ENCODE peak calls at places on chromosomes 5 and 9, in nine cellular contexts. Z is D721Med, G is HFFc6, H is bronchial epithelial cell, I is testis, U is body of pancreas, R is BE2C, L is GM20000, Y is neural crest cell. E is an unnamed sample.
A peak's percentile ranks its signal among the peaks of the same experiment; 100 is the strongest.

GRCh38 chr9:126443144-126443543 is 116.5 kb downstream of the MVB12B start:
- DNase-seq in Y (no peak), U (no peak), R (no peak), L (no peak), Z (no peak), H (no peak), G (no peak), I (no peak), E (no peak)

GRCh38 chr5:7754997-7755596 is 95.8 kb downstream of the CFAP90 start:
- DNase-seq in R (peak; percentile 76), H (peak; percentile 49), U (peak; percentile 50), G (peak; percentile 12), Z (peak; percentile 25), I (peak; percentile 85), Y (peak; percentile 67), L (peak; percentile 65), E (peak; percentile 71)

GRCh38 chr5:82991678-82992323 is 85.4 kb downstream of the TMEM167A start:
- DNase-seq in G (no peak), Y (no peak), L (no peak), R (no peak), U (no peak), H (peak; percentile 90), I (no peak), Z (no peak), E (no peak)

GRCh38 chr9:18208166-18209059 is 265.5 kb upstream of the ADAMTSL1 start:
- DNase-seq in I (peak; percentile 82), H (peak; percentile 73), L (no peak), Z (no peak), Y (peak; percentile 58), R (peak; percentile 18), U (peak; percentile 45), G (peak; percentile 19), E (peak; percentile 52)

GRCh38 chr5:134594336-134594735 is 38.3 kb downstream of the SAR1B start:
- DNase-seq in R (no peak), H (no peak), G (no peak), Y (no peak), I (no peak), U (no peak), Z (no peak), L (no peak), E (no peak)

GRCh38 chr5:1468629-1469527 is 23.6 kb upstream of the SLC6A3 start:
- DNase-seq in L (no peak), U (no peak), I (no peak), H (no peak), Z (no peak), R (peak; percentile 10), G (no peak), Y (no peak), E (no peak)

GRCh38 chr9:79431019-79431679 is 140.6 kb upstream of the TLE4 start:
- DNase-seq in Y (no peak), U (no peak), H (no peak), R (no peak), Z (no peak), I (no peak), L (no peak), G (no peak), E (no peak)

GRCh38 chr5:91925249-91925648 is 542.1 kb upstream of the ARRDC3 start:
- DNase-seq in Z (no peak), G (no peak), I (no peak), Y (no peak), U (no peak), R (no peak), H (no peak), L (no peak), E (no peak)

GRCh38 chr5:133933169-133933509 is 35.3 kb downstream of the C5orf15 start:
- DNase-seq in H (no peak), I (no peak), G (no peak), R (no peak), L (no peak), Z (no peak), U (no peak), Y (no peak), E (no peak)

GRCh38 chr5:55546991-55547390 is 12.2 kb upstream of the PLPP1 start:
- DNase-seq in G (no peak), R (no peak), U (peak; percentile 41), Y (no peak), I (no peak), H (no peak), Z (no peak), L (no peak), E (no peak)

GRCh38 chr9:127336708-127337352 is 60.1 kb upstream of the SLC2A8 start:
- DNase-seq in G (peak; percentile 94), H (peak; percentile 91), I (peak; percentile 75), Z (no peak), Y (no peak), L (no peak), R (peak; percentile 39), U (peak; percentile 82), E (peak; percentile 80)

GRCh38 chr5:147876626-147877025 is 1.9 kb upstream of the SCGB3A2 start:
- DNase-seq in L (no peak), R (no peak), I (no peak), Z (no peak), U (no peak), H (no peak), Y (no peak), G (no peak), E (no peak)

GRCh38 chr9:20873240-20873860 is 158.1 kb downstream of the HACD4 start:
- DNase-seq in I (no peak), R (no peak), Z (no peak), G (peak; percentile 23), L (no peak), U (no peak), H (no peak), Y (no peak), E (no peak)

GRCh38 chr5:112865128-112865527 is 4.0 kb downstream of the SRP19 start:
- DNase-seq in Z (no peak), U (no peak), G (no peak), I (no peak), H (no peak), Y (no peak), R (no peak), L (no peak), E (no peak)

GRCh38 chr5:112866739-112867138 is 5.7 kb downstream of the SRP19 start:
- DNase-seq in Z (no peak), H (no peak), Y (no peak), R (no peak), I (no peak), U (no peak), L (no peak), G (no peak), E (no peak)

GRCh38 chr5:112867411-112867810 is 6.3 kb downstream of the SRP19 start:
- DNase-seq in H (no peak), L (no peak), Z (no peak), Y (no peak), R (no peak), U (no peak), G (no peak), I (no peak), E (no peak)

GRCh38 chr5:112870976-112871375 is 9.9 kb downstream of the SRP19 start:
- DNase-seq in R (no peak), Y (no peak), Z (no peak), U (no peak), I (no peak), H (no peak), G (no peak), L (no peak), E (no peak)

DNA sequence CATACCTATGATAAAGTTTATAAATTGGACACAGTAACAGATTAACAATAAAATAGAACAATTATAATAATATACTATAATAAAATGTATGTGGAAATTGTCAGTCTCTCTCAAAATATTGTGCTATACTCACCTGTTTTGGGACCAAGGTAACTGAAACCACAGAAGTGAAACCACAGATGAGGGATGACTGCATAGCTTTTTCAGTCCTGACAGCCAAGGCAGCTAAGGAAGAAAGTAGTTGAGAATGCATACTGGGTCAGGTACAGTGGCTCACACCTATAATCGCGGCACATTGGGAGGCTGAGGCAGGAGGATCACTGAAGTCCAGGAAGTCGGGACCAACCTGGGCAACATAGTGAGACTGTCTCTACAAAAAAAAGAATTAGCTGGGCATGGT is 8.9 kb downstream of the SRP19 start:
- DNase-seq in U (no peak), Z (no peak), I (no peak), Y (no peak), R (no peak), G (no peak), H (no peak), L (no peak), E (no peak)
- TF ChIP-seq CTCF in U (no peak), Z (no peak), I (no peak), Y (no peak), R (no peak), G (no peak), H (no peak), L (no peak), E (no peak)

DNA sequence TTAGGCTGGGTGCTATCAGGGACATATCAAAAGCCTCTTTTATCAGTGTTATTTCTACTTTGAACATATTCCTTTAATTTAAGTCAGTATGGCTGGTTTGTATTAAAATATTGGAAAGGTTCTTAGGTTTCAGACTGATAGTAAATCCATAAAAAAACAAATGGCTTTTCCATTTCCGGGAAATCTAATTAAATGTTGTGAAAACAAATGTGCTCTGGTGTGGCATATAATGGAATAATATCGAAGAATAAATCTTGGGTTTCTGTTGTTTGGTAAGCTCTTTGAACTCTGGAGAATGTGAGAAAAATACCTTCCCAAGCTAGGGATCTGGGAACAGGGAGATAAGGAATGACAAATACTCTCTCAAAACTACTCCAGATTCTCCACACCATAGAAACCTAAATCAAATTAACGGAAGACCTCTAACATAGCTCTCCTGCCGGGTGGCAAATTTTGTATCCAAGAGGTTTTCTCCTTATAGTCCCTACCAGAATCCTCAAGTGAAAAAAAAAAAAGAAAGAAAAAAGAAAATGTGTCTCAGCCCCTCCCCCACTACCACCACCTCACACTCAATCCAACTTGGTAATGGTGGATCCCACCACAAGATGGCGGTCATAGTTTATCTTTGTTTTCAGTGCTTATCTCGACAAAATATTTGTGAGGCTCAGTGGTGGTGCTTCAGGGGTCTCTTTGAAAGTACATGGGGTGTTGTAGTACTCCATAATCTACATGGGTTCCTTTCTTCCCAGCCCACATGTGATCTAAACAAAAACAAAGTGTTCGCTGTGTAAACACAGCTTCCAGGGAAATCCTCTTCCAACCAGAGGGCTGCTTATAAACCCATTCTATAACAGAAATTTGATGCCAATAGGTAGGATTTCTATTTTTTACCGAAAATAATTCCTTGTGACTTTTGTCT is 54.6 kb upstream of the FST start:
- DNase-seq in R (peak; percentile 50), G (no peak), Z (no peak), I (peak; percentile 18), L (peak; percentile 24), H (no peak), Y (peak; percentile 58), U (peak; percentile 16), E (no peak)
- TF ChIP-seq CTCF in R (peak; percentile 62), G (peak; percentile 72), Z (peak; percentile 49), I (no peak), L (no peak), H (no peak), Y (peak; percentile 64), U (peak; percentile 25), E (no peak)

GRCh38 chr5:43036856-43037711 is 3.0 kb downstream of the ANXA2R start:
- DNase-seq in U (no peak), R (no peak), G (no peak), L (no peak), I (no peak), H (no peak), Z (no peak), Y (no peak), E (no peak)
- TF ChIP-seq CTCF in U (no peak), R (no peak), G (no peak), L (no peak), I (no peak), H (no peak), Z (no peak), Y (no peak), E (no peak)

DNA sequence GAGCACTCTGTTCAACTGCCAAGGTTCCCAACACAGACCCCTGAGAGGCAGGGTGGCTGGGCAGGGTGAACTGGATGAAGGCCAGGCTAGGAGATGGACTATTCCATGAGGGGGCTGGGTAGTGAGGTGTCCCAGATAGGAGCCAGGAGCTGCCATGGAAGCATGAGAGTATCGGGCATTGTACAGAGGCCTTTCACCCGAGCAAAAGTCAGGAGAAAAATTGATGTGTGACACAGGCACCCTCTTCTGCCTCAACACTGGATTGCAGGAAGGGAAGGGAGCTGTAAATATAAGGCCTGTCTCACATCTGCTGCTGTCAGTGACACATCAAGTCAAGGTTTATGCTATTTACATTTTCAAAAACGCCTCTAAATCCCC is 74.6 kb downstream of the UBAP1 start:
- DNase-seq in L (no peak), H (no peak), R (peak; percentile 27), G (peak; percentile 51), U (peak; percentile 25), I (peak; percentile 55), Y (no peak), Z (no peak), E (peak; percentile 47)
- TF ChIP-seq CTCF in L (no peak), H (peak; percentile 39), R (peak; percentile 35), G (no peak), U (no peak), I (peak; percentile 72), Y (no peak), Z (peak; percentile 8), E (peak; percentile 35)